ENCODE peak calls at places on chromosomes 11 and 22, in four cellular contexts. B is GM10248, L is astrocyte, Z is osteocyte. O is an unnamed sample.
A peak's percentile ranks its signal among the peaks of the same experiment; 100 is the strongest.

GRCh38 chr11:110077866-110078325 is 15.3 kb upstream of the ZC3H12C start:
- DNase-seq in B (peak; percentile 43), L (peak; percentile 70), Z (no peak), O (peak; percentile 86)

GRCh38 chr11:70772950-70773349 is 374.6 kb downstream of the CTTN start:
- DNase-seq in B (no peak), L (no peak), Z (no peak), O (no peak)

GRCh38 chr11:125401235-125401634 is 94.8 kb downstream of the FEZ1 start:
- DNase-seq in B (no peak), L (no peak), Z (no peak), O (no peak)

GRCh38 chr11:122048401-122048800 is 67.6 kb downstream of the BLID start:
- DNase-seq in B (no peak), L (no peak), Z (no peak), O (no peak)

GRCh38 chr11:30474151-30474954 is 111.8 kb downstream of the MPPED2 start:
- DNase-seq in B (no peak), L (no peak), Z (no peak), O (no peak)

GRCh38 chr11:26839911-26840705 is 118.2 kb upstream of the SLC5A12 start:
- DNase-seq in B (no peak), L (peak; percentile 9), Z (no peak), O (no peak)

GRCh38 chr11:114307524-114308203 is 11.5 kb downstream of the NNMT start:
- DNase-seq in B (no peak), L (peak; percentile 89), Z (no peak), O (peak; percentile 93)

GRCh38 chr11:2519879-2520735 is 75.3 kb downstream of the KCNQ1 start:
- DNase-seq in B (no peak), L (no peak), Z (peak; percentile 80), O (no peak)

GRCh38 chr11:39541945-39542351 is 1917.5 kb downstream of the LRRC4C start:
- DNase-seq in B (no peak), L (no peak), Z (no peak), O (no peak)

GRCh38 chr11:120337133-120337895 is 1.1 kb downstream of the ARHGEF12 start:
- DNase-seq in B (no peak), L (no peak), Z (no peak), O (no peak)

GRCh38 chr11:10529279-10529678 is 11.7 kb downstream of the RNF141 start:
- DNase-seq in B (no peak), L (peak; percentile 84), Z (no peak), O (peak; percentile 25)

DNA sequence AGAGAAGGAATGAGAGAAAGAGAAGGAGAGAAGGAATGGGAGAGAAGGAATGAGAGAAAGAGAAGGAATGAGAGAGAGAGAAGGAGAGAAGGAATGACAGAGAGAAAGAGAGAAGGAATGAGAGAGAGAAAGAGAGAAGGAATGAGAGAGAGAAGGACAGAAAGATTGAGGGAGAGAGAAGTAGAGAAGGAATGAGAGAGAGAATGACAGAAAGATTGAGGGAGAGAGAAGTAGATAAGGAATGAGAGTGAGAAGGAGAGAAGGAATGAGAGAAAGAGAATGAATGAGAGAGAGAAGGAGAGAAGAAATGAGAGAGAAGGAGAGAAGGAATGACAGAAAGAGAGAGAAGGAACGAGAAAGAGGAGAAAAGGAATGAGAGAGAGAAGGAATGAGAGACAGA is 34.1 kb upstream of the APOL5 start:
- DNase-seq in B (no peak), L (no peak), Z (no peak), O (no peak)
- TF ChIP-seq CTCF in B (no peak), L (no peak), Z (no peak), O (no peak)

GRCh38 chr11:68822546-68822945 is 19.2 kb downstream of the CPT1A start:
- DNase-seq in B (no peak), L (no peak), Z (no peak), O (no peak)

GRCh38 chr11:68825603-68826002 is 16.1 kb downstream of the CPT1A start:
- DNase-seq in B (no peak), L (no peak), Z (no peak), O (no peak)

GRCh38 chr11:68818181-68818580 is 23.5 kb downstream of the CPT1A start:
- DNase-seq in B (no peak), L (no peak), Z (no peak), O (no peak)

GRCh38 chr11:68819362-68819761 is 22.4 kb downstream of the CPT1A start:
- DNase-seq in B (no peak), L (no peak), Z (no peak), O (no peak)

GRCh38 chr11:68821670-68822069 is 20.0 kb downstream of the CPT1A start:
- DNase-seq in B (no peak), L (no peak), Z (no peak), O (no peak)
- TF ChIP-seq CTCF in B (no peak), L (no peak), Z (no peak), O (no peak)

DNA sequence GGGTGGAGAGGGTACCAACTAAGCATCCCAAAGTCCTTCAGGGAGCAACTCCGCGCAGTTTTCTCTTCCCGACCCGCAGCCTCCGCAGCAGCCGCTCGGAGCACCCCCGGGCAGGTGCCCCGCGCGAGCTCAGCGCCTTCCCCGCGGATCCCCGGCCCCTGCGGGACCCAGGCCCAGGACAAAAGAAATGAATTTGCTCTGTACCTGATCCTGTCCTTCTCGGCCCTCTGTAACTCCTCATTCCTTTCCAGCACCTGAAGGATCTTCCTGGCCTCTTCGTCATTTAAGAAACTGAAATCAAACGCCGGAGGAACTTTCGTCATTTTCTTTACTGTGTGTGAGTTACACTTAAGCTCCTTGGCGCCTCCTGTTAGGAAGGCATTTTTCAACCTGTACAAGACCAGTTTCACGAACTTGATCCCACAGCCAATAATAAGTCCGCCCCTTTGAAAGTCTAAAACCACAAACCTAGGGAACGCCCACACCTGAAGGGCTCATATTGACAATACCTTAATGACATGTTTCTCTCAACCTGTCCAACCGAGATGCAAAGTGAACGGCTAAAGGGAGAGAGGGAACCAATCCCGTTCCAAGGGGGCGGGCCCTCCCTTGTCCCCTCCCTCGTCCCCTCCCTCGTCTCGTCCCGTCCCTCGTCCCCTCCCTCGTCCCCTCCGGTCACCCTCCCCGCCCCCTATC is at the start of gene EXPH5:
- DNase-seq in B (peak; percentile 90), L (peak; percentile 63), Z (no peak), O (peak; percentile 54)
- TF ChIP-seq CTCF in B (no peak), L (no peak), Z (no peak), O (no peak)

DNA sequence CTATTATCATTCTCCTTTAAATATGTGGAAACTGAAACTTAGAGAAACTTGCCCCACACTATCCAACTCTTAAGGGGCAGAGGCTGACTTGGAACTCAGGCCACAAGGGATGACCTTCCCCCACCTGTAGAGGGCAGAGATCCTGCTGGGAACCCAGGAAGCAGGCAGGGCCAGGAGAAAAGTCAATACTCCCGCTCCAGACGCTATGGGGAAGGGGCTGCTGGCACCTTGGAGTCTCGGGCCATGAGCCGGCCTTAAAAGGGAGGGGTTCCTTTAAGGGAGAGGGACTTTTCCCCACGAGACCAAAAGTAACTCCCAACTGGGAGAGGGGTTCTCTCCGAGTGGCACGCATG is 620 bp upstream of the ANO5 start:
- DNase-seq in B (peak; percentile 18), L (no peak), Z (no peak), O (no peak)
- TF ChIP-seq CTCF in B (peak; percentile 31), L (no peak), Z (no peak), O (no peak)

GRCh38 chr11:128757886-128758612 is 64.2 kb downstream of the FLI1 start:
- DNase-seq in B (peak; percentile 65), L (no peak), Z (no peak), O (no peak)

GRCh38 chr11:128759597-128759996 is 65.7 kb downstream of the FLI1 start:
- DNase-seq in B (no peak), L (peak; percentile 82), Z (no peak), O (peak; percentile 29)

GRCh38 chr11:128759168-128759567 is 65.3 kb downstream of the FLI1 start:
- DNase-seq in B (no peak), L (no peak), Z (no peak), O (no peak)

GRCh38 chr11:128756469-128756868 is 62.6 kb downstream of the FLI1 start:
- DNase-seq in B (no peak), L (no peak), Z (no peak), O (no peak)

DNA sequence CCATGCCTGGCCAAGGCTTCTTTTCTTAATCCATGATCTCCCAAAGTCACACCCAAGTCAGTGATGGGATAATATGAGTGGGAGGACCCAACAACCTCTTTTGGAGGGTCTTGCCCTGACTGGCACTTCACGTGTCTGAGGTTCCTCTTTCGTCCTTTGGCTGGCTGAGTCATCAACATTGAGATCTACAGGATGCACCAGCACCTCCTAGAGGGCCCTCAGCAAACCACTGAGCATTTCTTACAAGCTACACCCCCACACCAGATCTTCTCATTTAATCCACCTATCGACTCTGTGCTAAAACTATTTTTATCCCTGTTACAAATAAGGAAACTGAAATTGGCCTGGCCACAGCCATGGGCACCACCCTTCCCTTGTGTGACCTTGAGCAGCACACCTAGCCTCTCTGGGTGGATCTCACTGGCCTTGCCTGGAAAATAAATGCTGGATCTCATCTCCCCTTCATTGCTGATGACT is 63.4 kb downstream of the FLI1 start:
- DNase-seq in B (peak; percentile 82), L (no peak), Z (no peak), O (no peak)
- TF ChIP-seq CTCF in B (peak; percentile 75), L (peak; percentile 24), Z (peak; percentile 19), O (no peak)